ENCODE peak calls at places on chromosomes 11 and 22, in eight cellular contexts. X is AG08396; I is nephron progenitor cell; H is brain pericyte; C is GM23248; G is stimulated activated CD8-positive, alpha-beta memory T cell treated with anti-CD3 and anti-CD28 coated beads, Interleukin-4, amount 100 ng/mL, for 1 hour; A is stimulated activated CD4-positive, alpha-beta T cell treated with anti-CD3 and anti-CD28 coated beads, Interleukin-15, amount 100 ng/mL, for 1 hour; M is PC-3. R is an unnamed sample.
A peak's percentile ranks its signal among the peaks of the same experiment; 100 is the strongest.

GRCh38 chr11:131802416-131802815 is 432.0 kb downstream of the NTM start:
- DNase-seq in I (no peak), H (no peak), X (no peak), G (no peak), A (no peak), C (no peak), M (no peak), R (no peak)

GRCh38 chr22:23083315-23084021 is 13.1 kb downstream of the GNAZ start:
- DNase-seq in X (no peak), H (no peak), C (no peak), A (no peak), M (no peak), I (no peak), G (no peak), R (no peak)

GRCh38 chr11:8652140-8652539 is 30.3 kb downstream of the TRIM66 start:
- DNase-seq in H (no peak), I (no peak), C (peak; percentile 97), X (peak; percentile 79), A (no peak), G (no peak), M (peak; percentile 58), R (no peak)

GRCh38 chr22:21876486-21877176 is 9.2 kb upstream of the MAPK1 start:
- DNase-seq in H (no peak), I (no peak), C (peak; percentile 85), A (no peak), M (no peak), X (peak; percentile 59), G (no peak), R (no peak)

GRCh38 chr22:42400811-42401547 is 31.2 kb downstream of the NFAM1 start:
- DNase-seq in G (no peak), M (no peak), H (no peak), C (no peak), I (no peak), A (no peak), X (no peak), R (no peak)

GRCh38 chr11:22703040-22703439 is 36.6 kb downstream of the GAS2 start:
- DNase-seq in M (peak; percentile 76), I (peak; percentile 7), A (no peak), G (no peak), X (peak; percentile 10), H (peak; percentile 11), C (peak; percentile 34), R (no peak)

GRCh38 chr11:118111019-118111743 is 24.4 kb upstream of the SMIM35 start:
- DNase-seq in A (no peak), X (no peak), H (no peak), I (no peak), M (peak; percentile 39), C (no peak), G (no peak), R (no peak)

GRCh38 chr11:113681282-113681681 is 24.8 kb downstream of the TMPRSS5 start:
- DNase-seq in I (no peak), X (no peak), C (no peak), H (no peak), G (no peak), A (no peak), M (no peak), R (no peak)

GRCh38 chr11:72726266-72727220 is 25.7 kb downstream of the ARAP1 start:
- DNase-seq in H (no peak), G (no peak), I (no peak), M (no peak), A (no peak), C (no peak), X (no peak), R (no peak)

GRCh38 chr22:38233427-38233826 is 31.6 kb downstream of the MAFF start:
- DNase-seq in G (no peak), A (no peak), C (peak; percentile 32), M (no peak), H (no peak), I (no peak), X (no peak), R (peak; percentile 38)

GRCh38 chr11:494761-495536 is 12.1 kb downstream of the RNH1 start:
- DNase-seq in M (no peak), G (no peak), A (no peak), X (no peak), C (no peak), H (no peak), I (no peak), R (peak; percentile 92)

GRCh38 chr22:37472418-37473006 is 13.7 kb downstream of the MFNG start:
- DNase-seq in H (no peak), C (peak; percentile 49), X (peak; percentile 63), A (no peak), G (no peak), I (peak; percentile 47), M (peak; percentile 54), R (no peak)

GRCh38 chr11:116432301-116432700 is 340.5 kb downstream of the BUD13 start:
- DNase-seq in X (no peak), A (no peak), G (no peak), H (no peak), M (no peak), C (no peak), I (no peak), R (no peak)

GRCh38 chr11:74269161-74269809 is 42.2 kb downstream of the P4HA3 start:
- DNase-seq in I (no peak), A (no peak), H (no peak), C (peak; percentile 21), M (no peak), G (no peak), X (peak; percentile 12), R (no peak)

GRCh38 chr11:94834931-94835330 is 66.8 kb downstream of the AMOTL1 start:
- DNase-seq in I (no peak), X (no peak), H (no peak), M (no peak), G (no peak), C (no peak), A (no peak), R (no peak)

GRCh38 chr11:19336331-19336730 is 95.6 kb upstream of the E2F8 start:
- DNase-seq in I (no peak), A (no peak), M (no peak), C (no peak), H (no peak), X (no peak), G (no peak), R (no peak)

R was measured in globus pallidus.